ENCODE peak calls at places on chromosomes 16 and 17, in four cellular contexts. I is HepG2, N is K562, W is IMR-90. E is an unnamed sample.

GRCh38 chr16:25155553-25156460 is 44.3 kb downstream of the LCMT1 start:
- DNase-seq in N (no peak), I (no peak), W (peak), E (no peak)

GRCh38 chr16:19123535-19124178 is 9.9 kb downstream of the ITPRIPL2 start:
- DNase-seq in N (no peak), W (no peak), I (peak), E (no peak)

GRCh38 chr17:58344047-58344790 is 7.8 kb downstream of the SUPT4H1 start:
- DNase-seq in W (no peak), N (no peak), I (no peak), E (no peak)

GRCh38 chr17:64554028-64554637 is 47.4 kb downstream of the CEP95 start:
- DNase-seq in N (peak), W (no peak), I (no peak), E (no peak)

GRCh38 chr17:65953316-65954147 is 238.4 kb downstream of the CEP112 start:
- DNase-seq in W (no peak), I (peak), N (no peak), E (no peak)

GRCh38 chr17:63697341-63698286 is 2.3 kb downstream of the LIMD2 start:
- DNase-seq in W (no peak), N (peak), I (peak), E (peak)

GRCh38 chr17:31511583-31511982 is 120.1 kb downstream of the RAB11FIP4 start:
- DNase-seq in W (no peak), I (no peak), N (no peak), E (no peak)

GRCh38 chr17:80491478-80492342 is 15.3 kb upstream of the NPTX1 start:
- DNase-seq in W (no peak), N (no peak), I (peak), E (peak)

GRCh38 chr16:82016268-82016667 is 5.0 kb upstream of the SDR42E1 start:
- DNase-seq in I (no peak), N (peak), W (peak), E (peak)

GRCh38 chr16:67265834-67266233 is 13.5 kb upstream of the PLEKHG4 start:
- DNase-seq in N (no peak), I (no peak), W (no peak), E (no peak)

GRCh38 chr17:58822148-58823050 is 66.7 kb downstream of the PPM1E start:
- DNase-seq in W (no peak), N (no peak), I (no peak), E (no peak)

GRCh38 chr16:10551881-10552280 is 28.5 kb downstream of the EMP2 start:
- DNase-seq in I (no peak), W (no peak), N (no peak), E (no peak)

DNA sequence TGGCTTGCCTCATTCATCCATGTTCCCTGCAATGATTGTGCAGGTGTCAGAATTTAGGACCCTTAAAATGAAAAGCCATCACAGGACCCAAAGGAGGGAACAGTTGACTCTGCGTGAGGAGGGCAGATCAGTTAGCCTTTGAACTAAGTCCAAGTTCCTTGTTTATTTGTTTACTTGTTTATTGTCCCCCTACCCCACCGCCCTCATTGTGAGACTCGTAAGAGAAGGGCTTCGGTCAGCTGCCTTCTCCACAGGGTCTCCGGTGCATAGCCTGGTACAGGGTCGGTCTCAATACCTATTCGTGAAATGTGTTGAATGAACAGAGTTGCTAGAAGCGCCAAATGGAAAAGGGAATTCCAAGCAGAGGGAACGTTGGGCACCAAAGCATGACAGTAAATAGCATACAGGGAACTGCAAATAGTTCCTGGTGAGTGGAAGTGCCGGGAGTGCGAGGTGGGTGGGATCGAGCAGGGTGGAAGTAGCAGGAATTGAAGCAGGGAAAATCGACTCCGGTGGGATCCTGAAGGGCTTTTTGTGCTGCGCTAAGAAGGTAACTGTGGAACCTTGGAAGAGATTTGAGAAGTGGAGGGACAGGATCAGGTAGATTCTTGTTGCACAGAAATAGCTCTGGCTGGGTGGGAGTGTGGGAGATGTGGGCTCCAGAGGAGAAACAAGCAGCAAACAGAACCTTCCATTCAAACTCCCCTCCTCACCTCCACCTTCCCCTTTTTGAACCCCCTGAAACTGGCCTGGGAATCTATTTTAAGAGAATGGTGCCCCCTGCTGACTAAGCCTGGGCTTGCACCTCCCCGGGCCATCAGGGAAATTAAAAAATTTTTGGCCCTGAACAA is 12.7 kb downstream of the SLC35B1 start:
- DNase-seq in W (no peak), N (peak), I (peak), E (peak)
- TF ChIP-seq RFX5 in W (no peak), N (no peak), I (no peak), E (no peak)

DNA sequence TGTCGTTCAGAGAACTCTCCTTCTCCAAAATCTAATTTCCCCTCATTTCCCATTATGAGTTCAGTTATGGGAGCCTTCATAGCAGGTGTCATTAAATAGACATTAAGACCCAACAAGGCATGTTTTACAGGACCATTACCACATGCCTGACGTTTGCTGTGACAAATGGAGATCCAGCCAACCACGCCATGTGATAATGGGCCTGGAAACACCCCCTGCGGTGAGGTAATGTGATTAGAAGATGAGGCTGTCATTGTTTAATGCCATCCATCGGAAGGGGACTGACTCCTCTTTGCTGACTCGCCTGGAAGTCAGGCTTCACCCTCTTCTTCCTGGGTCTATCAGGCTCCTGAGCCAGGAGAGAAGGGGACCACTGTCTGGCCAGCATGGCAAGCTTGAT is 76.9 kb downstream of the WSCD1 start:
- DNase-seq in W (no peak), I (no peak), N (no peak), E (no peak)
- TF ChIP-seq MAZ in W (no peak), I (no peak), N (no peak), E (no peak)

GRCh38 chr16:12228607-12229499 is 252.3 kb downstream of the SNX29 start:
- DNase-seq in N (peak), W (peak), I (peak), E (peak)
- TF ChIP-seq RFX5 in N (no peak), W (no peak), I (no peak), E (no peak)

DNA sequence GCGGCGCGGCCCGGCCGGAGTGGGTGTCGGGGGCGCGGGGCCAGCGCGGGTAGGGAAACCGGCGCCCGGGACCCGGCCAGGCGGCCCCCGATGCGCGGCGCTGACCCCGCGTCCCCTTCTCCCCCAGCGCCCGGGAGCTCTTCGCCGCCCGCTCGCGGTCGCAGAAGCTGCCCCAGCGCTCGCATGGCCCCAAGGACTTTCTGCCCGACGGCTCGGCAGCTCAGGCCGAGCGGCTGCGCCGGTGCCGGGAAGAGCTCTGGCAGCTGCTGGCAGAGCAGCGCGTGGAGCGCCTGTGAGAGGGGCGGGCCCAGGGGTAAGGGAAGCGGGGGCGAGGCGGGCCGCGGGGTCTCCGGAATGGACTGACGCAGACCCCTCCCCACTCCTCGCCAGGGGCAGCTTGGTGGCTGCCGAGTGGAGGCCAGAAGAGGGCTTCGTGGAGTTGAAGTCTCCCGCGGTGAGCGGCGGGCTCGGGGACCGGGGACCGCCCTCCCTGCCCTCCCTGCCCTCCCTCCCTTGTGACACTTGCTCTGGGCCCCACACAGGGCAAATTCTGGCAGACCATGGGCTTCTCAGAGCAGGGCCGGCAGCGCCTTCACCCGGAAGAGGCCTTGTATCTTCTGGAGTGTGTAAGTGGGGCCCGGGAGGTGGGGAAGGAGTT is 420 bp downstream of the TSEN54 start:
- DNase-seq in W (no peak), I (no peak), N (peak), E (no peak)
- TF ChIP-seq MAZ in W (no peak), I (no peak), N (no peak), E (no peak)

GRCh38 chr17:82767041-82767754 is 15.3 kb downstream of the TBCD start:
- DNase-seq in I (peak), N (peak), W (peak), E (peak)
- TF ChIP-seq RFX5 in I (no peak), N (no peak), W (no peak), E (no peak)

DNA sequence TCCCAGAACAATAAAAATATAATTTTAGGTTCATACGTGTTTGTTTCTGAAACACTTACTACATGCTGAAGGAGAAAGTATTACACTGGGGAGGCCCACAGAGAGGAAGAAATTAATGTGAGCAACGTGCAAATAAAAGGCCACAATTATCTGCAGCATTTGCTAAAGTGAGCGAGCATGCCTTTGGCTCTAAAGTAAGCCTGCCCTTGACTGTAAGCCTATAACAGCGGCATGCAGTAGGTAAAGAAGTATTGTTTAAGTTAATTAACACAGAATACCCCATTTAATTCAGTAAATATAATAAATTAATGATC is 13.2 kb upstream of the COTL1 start:
- DNase-seq in N (no peak), W (no peak), I (no peak), E (no peak)
- TF ChIP-seq MAZ in N (no peak), W (no peak), I (no peak), E (no peak)

GRCh38 chr17:28320215-28321061 is 1.4 kb downstream of the TMEM97 start:
- DNase-seq in N (peak), I (no peak), W (no peak), E (no peak)
- TF ChIP-seq RFX5 in N (no peak), I (no peak), W (no peak), E (no peak)